ENCODE peak calls at places on chromosomes 13 and 19, in six cellular contexts. T, C, V, Q, U and I are unnamed samples.

GRCh38 chr13:109924376-109924775 is 138.0 kb upstream of the IRS2 start:
- DNase-seq in U (no peak), T (no peak), Q (no peak), V (no peak), C (no peak), I (no peak)

GRCh38 chr13:51923983-51924539 is 62.3 kb downstream of the CCDC70 start:
- DNase-seq in T (peak), U (peak), C (peak), V (no peak), Q (no peak), I (peak)

GRCh38 chr13:32976046-32976781 is 40.0 kb upstream of the KL start:
- DNase-seq in T (no peak), Q (no peak), U (no peak), V (no peak), C (no peak), I (no peak)

GRCh38 chr19:5403968-5404640 is 51.1 kb upstream of the ZNRF4 start:
- DNase-seq in Q (peak), U (peak), C (peak), T (peak), V (no peak), I (peak)

GRCh38 chr19:21611659-21612402 is 106.4 kb downstream of the ZNF429 start:
- DNase-seq in V (no peak), Q (no peak), T (no peak), U (no peak), C (peak), I (no peak)

GRCh38 chr19:10699650-10700335 is 1.4 kb upstream of the QTRT1 start:
- DNase-seq in C (peak), U (peak), T (peak), Q (peak), V (peak), I (peak)

GRCh38 chr13:25753976-25754375 is 297.8 kb downstream of the SHISA2 start:
- DNase-seq in U (no peak), Q (no peak), C (no peak), V (no peak), T (no peak), I (no peak)

GRCh38 chr19:16627194-16627927 is 643 bp downstream of the MED26 start:
- DNase-seq in V (no peak), Q (no peak), T (no peak), C (peak), U (peak), I (no peak)

GRCh38 chr13:58134012-58134411 is 502.5 kb downstream of the PCDH17 start:
- DNase-seq in Q (no peak), T (no peak), C (no peak), U (no peak), V (no peak), I (no peak)

GRCh38 chr19:38464421-38465082 is 31.1 kb downstream of the RYR1 start:
- DNase-seq in T (no peak), Q (no peak), V (no peak), U (no peak), C (no peak), I (no peak)

GRCh38 chr13:21719463-21719862 is 48.6 kb downstream of the FGF9 start:
- DNase-seq in U (no peak), Q (no peak), C (no peak), V (no peak), T (no peak), I (no peak)

GRCh38 chr19:38993271-38993670 is 17.7 kb upstream of the FBXO17 start:
- DNase-seq in V (no peak), Q (no peak), U (no peak), T (no peak), C (no peak), I (no peak)

GRCh38 chr19:35254341-35255297 is 5.8 kb downstream of the LSR start:
- DNase-seq in T (no peak), U (no peak), C (no peak), V (no peak), Q (peak), I (no peak)

GRCh38 chr13:27125357-27126282 is 46.0 kb downstream of the USP12 start:
- DNase-seq in Q (no peak), U (peak), V (no peak), C (peak), T (peak), I (no peak)

GRCh38 chr13:99870541-99870940 is 101.0 kb downstream of the ZIC5 start:
- DNase-seq in V (no peak), C (no peak), Q (no peak), T (no peak), U (no peak), I (no peak)

GRCh38 chr19:371501-372160 is 27.0 kb upstream of the MIER2 start:
- DNase-seq in Q (no peak), T (no peak), U (no peak), C (no peak), V (no peak), I (no peak)

GRCh38 chr13:46759861-46760260 is 37.1 kb downstream of the ESD start:
- DNase-seq in Q (no peak), C (no peak), T (no peak), V (no peak), U (no peak), I (no peak)

GRCh38 chr19:58150328-58150921 is at the start of gene ZNF329:
- DNase-seq in C (peak), U (peak), Q (peak), T (peak), V (peak), I (peak)

GRCh38 chr19:18091217-18091608 is 4.5 kb upstream of the IL12RB1 start:
- DNase-seq in Q (no peak), V (peak), U (no peak), T (no peak), C (peak), I (no peak)

GRCh38 chr19:41546386-41546789 is 29.6 kb upstream of the CEACAM21 start:
- DNase-seq in V (no peak), C (no peak), U (no peak), T (no peak), Q (no peak), I (no peak)

GRCh38 chr13:51222510-51223283 is 499 bp downstream of the FAM124A start:
- DNase-seq in C (no peak), U (no peak), V (no peak), Q (peak), T (peak), I (no peak)

GRCh38 chr13:102555914-102556553 is 40.8 kb upstream of the TPP2 start:
- DNase-seq in V (no peak), Q (no peak), C (peak), U (peak), T (no peak), I (peak)

GRCh38 chr13:39982745-39983144 is 327.3 kb downstream of the COG6 start:
- DNase-seq in C (no peak), U (no peak), Q (no peak), V (no peak), T (no peak), I (no peak)

GRCh38 chr13:48731957-48732569 is 78.3 kb downstream of the CYSLTR2 start:
- DNase-seq in U (peak), T (peak), Q (peak), V (no peak), C (peak), I (peak)

GRCh38 chr19:53730391-53730790 is 93.7 kb downstream of the NLRP12 start:
- DNase-seq in C (no peak), T (no peak), V (no peak), U (no peak), Q (no peak), I (no peak)

GRCh38 chr19:328025-328505 is 16.5 kb downstream of the MIER2 start:
- DNase-seq in V (no peak), C (peak), U (no peak), T (no peak), Q (no peak), I (peak)

GRCh38 chr19:39381910-39382611 is 8.8 kb downstream of the PAF1 start:
- DNase-seq in Q (no peak), U (no peak), V (no peak), C (peak), T (no peak), I (no peak)

GRCh38 chr13:79212064-79212619 is 193.9 kb downstream of the RBM26 start:
- DNase-seq in T (no peak), V (no peak), C (no peak), Q (no peak), U (peak), I (no peak)

GRCh38 chr13:92716749-92717148 is 509.9 kb upstream of the GPC6 start:
- DNase-seq in Q (no peak), T (no peak), C (no peak), V (no peak), U (peak), I (no peak)

GRCh38 chr13:101013245-101013644 is 338.6 kb upstream of the TMTC4 start:
- DNase-seq in Q (no peak), V (no peak), T (no peak), U (no peak), C (no peak), I (no peak)

GRCh38 chr13:65342938-65343337 is 1887.2 kb downstream of the PCDH9 start:
- DNase-seq in C (no peak), V (no peak), Q (no peak), T (no peak), U (no peak), I (no peak)

GRCh38 chr19:36198116-36198515 is 16.3 kb downstream of the ZNF565 start:
- DNase-seq in Q (no peak), T (no peak), C (no peak), U (no peak), V (no peak), I (no peak)

GRCh38 chr13:21124853-21125252 is 51.5 kb downstream of the SKA3 start:
- DNase-seq in T (no peak), C (no peak), U (peak), V (no peak), Q (no peak), I (no peak)

GRCh38 chr19:48630289-48631036 is 6.7 kb downstream of the DBP start:
- DNase-seq in T (peak), V (no peak), Q (peak), U (no peak), C (no peak), I (no peak)

GRCh38 chr13:75761373-75761772 is 125.2 kb downstream of the LMO7 start:
- DNase-seq in V (peak), Q (no peak), U (no peak), T (no peak), C (no peak), I (no peak)

DNA sequence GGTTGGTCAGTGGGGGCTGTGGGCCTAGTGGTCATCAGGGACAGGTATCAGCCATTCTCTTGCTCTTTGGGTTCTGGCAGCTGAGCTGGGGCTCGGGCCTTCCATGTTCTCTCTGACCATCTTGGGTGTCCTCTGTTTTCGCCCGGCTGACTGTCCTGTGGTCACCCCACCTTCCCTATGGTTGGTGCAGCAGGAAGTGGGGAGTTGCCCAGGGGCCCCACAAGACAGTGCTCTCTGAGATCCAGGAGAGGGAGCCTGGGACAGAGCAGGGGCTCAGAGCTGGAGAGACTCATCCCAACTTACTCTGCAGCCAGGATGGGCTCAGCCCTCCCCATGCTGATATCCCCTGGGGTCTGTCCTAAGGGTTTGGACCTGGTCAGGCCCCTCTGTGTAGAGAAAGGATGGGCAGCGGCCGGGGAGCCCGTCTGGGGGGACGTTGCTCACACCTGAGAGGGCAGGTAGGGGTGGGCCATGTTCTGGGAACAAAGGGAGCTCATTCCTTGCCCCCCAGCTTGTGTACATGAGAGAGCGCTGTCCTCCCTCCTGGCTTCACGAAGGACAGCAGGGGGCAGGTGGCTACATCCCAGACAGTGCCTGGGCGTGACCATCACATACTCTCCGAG is 937 bp upstream of the CEACAM8 start:
- DNase-seq in V (no peak), U (no peak), T (no peak), Q (no peak), C (no peak), I (no peak)
- TF ChIP-seq CTCF in V (no peak), U (no peak), T (no peak), Q (no peak), C (no peak), I (no peak)

GRCh38 chr13:114032121-114032799 is 58.4 kb upstream of the C13orf46 start:
- DNase-seq in T (no peak), V (no peak), C (no peak), Q (no peak), U (peak), I (no peak)
- TF ChIP-seq MAX in T (no peak), V (no peak), C (no peak), Q (no peak), U (no peak), I (no peak)

DNA sequence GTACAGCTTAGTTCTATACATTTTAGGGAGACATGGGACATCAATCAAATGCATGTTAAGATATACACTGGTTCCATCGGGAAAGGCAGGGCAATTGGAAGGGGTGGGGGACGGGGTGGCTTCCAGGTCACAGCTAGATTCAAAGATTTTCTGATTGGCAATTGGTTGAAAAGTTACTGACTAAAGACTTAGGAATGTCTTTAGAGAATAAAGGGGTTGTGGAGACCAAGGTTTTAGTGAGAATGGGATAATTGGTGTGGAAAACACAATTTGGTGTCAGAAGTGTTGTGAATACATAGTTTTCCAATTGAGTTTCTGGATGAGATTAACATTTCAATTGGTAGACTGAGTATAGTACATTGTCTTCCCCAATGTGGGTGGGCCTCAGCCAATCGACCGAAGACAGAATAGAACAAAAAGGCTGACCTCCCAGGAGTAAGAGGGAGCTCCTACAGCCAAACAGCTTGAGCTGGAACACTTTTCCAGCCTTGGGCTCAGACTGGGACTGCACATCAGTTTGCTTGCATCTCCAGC is 988 bp upstream of the CCDC169 start:
- DNase-seq in V (no peak), U (no peak), Q (peak), T (peak), C (peak), I (no peak)
- TF ChIP-seq ATF3 in V (no peak), U (no peak), Q (no peak), T (no peak), C (no peak), I (no peak)

GRCh38 chr19:51660975-51661600 is 14.5 kb upstream of the SIGLEC14 start:
- DNase-seq in V (no peak), T (peak), C (peak), U (peak), Q (peak), I (peak)
- TF ChIP-seq CTCF in V (peak), T (peak), C (peak), U (peak), Q (peak), I (peak)

DNA sequence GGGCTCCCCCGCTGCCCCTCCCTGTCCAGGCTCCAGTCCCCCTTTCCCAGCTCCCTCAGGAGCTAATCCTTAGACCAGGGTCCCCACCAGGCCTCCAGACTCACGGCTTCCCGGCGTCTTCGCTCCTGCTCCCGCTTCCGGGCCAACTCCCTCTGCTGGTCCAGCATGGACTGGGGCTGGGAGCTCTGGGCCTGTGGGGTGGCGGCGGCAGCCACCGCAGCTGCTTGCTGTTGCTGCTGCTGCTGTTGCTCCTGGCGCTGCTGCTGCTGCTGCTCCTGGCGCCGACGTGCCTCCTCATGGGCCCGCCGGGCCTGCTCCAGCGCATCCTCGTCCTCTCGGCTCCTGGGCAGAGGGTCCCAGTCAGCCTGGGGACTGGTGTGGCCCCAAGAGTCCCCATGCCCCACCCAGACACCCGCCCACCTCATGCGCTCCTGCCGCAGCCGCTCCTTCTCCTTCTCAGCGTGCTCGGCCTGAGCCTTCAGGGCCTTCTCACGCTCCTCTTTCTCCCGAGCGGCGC is 6.4 kb upstream of the EPHX3 start:
- DNase-seq in T (peak), Q (no peak), U (no peak), C (no peak), V (no peak), I (no peak)
- TF ChIP-seq MAX in T (no peak), Q (no peak), U (no peak), C (no peak), V (no peak), I (no peak)

DNA sequence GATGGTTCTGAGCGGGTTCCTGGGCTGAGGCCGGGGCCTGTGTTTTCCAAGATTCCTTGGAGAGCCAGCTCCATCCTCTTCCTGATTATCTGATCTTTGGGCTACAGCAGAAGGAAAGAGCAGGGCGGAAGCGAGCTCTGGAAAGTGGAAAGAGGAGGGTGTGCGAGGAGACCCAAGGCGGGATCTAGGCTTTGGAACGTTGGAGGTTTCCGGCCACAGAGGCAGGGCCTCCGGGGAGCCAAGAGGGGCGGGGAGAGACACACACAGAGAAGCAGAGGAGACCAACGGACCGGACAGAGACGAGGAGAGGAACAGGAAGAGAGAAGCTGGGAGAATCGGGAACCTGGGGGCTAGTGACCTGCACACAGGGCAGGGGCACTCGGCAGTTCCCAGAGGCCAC is at the start of gene CLEC11A:
- DNase-seq in V (no peak), C (peak), Q (no peak), U (no peak), T (no peak), I (no peak)
- TF ChIP-seq ATF3 in V (no peak), C (no peak), Q (no peak), U (no peak), T (no peak), I (no peak)